ENCODE peak calls at places on chromosomes 13 and 19, in eight cellular contexts. G is MCF 10A; N is K562; Z is adrenal gland; A is CD4-positive, alpha-beta T cell; B is transverse colon; X is suprapubic skin; H is foreskin keratinocyte. T is an unnamed sample.

GRCh38 chr13:27035892-27036235 is 135.7 kb downstream of the USP12 start:
- DNase-seq in G (peak), N (no peak), Z (no peak), A (no peak), B (no peak), X (no peak), H (no peak), T (no peak)

GRCh38 chr13:47908200-47908902 is 92.7 kb downstream of the SUCLA2 start:
- DNase-seq in G (peak), N (no peak), Z (no peak), A (no peak), B (no peak), X (no peak), H (peak), T (no peak)

GRCh38 chr13:113002206-113002821 is 33.3 kb downstream of the MCF2L start:
- DNase-seq in G (no peak), N (peak), Z (no peak), A (no peak), B (peak), X (no peak), H (no peak), T (peak)

GRCh38 chr13:36998624-36999041 is 507 bp downstream of the ALG5 start:
- DNase-seq in G (no peak), N (peak), Z (peak), A (peak), B (peak), X (peak), H (no peak), T (peak)

GRCh38 chr19:33819875-33820781 is 23.5 kb downstream of the KCTD15 start:
- DNase-seq in G (peak), N (peak), Z (peak), A (peak), B (peak), X (peak), H (peak), T (peak)

GRCh38 chr13:30780338-30780981 is 45.1 kb downstream of the ALOX5AP start:
- DNase-seq in G (no peak), N (no peak), Z (no peak), A (no peak), B (no peak), X (no peak), H (no peak), T (no peak)

GRCh38 chr13:34145061-34145460 is 327.1 kb downstream of the RFC3 start:
- DNase-seq in G (no peak), N (no peak), Z (no peak), A (no peak), B (no peak), X (no peak), H (no peak), T (no peak)

GRCh38 chr13:78298657-78299056 is 304.7 kb downstream of the POU4F1 start:
- DNase-seq in G (peak), N (no peak), Z (no peak), A (no peak), B (no peak), X (no peak), H (peak), T (no peak)

GRCh38 chr13:49082653-49083536 is 107.2 kb downstream of the FNDC3A start:
- DNase-seq in G (peak), N (no peak), Z (no peak), A (no peak), B (no peak), X (no peak), H (peak), T (no peak)

GRCh38 chr19:23346696-23347095 is 48.6 kb downstream of the ZNF91 start:
- DNase-seq in G (no peak), N (no peak), Z (no peak), A (no peak), B (no peak), X (no peak), H (no peak), T (no peak)

GRCh38 chr19:23343434-23344010 is 51.7 kb downstream of the ZNF91 start:
- DNase-seq in G (peak), N (no peak), Z (no peak), A (no peak), B (no peak), X (no peak), H (no peak), T (no peak)

GRCh38 chr19:23351806-23352205 is 43.5 kb downstream of the ZNF91 start:
- DNase-seq in G (no peak), N (no peak), Z (no peak), A (no peak), B (no peak), X (no peak), H (no peak), T (no peak)

GRCh38 chr19:23345838-23346237 is 49.4 kb downstream of the ZNF91 start:
- DNase-seq in G (no peak), N (peak), Z (no peak), A (no peak), B (no peak), X (no peak), H (no peak), T (no peak)
- TF ChIP-seq CTCF in G (peak), N (peak), Z (no peak), A (no peak), B (no peak), X (no peak), H (no peak), T (peak)

GRCh38 chr13:21095311-21095710 is 33.9 kb upstream of the LATS2 start:
- DNase-seq in G (no peak), N (no peak), Z (no peak), A (no peak), B (no peak), X (no peak), H (no peak), T (no peak)
- TF ChIP-seq CTCF in G (no peak), N (no peak), Z (no peak), A (no peak), B (no peak), X (no peak), H (no peak), T (no peak)

GRCh38 chr13:73698859-73699258 is 435.3 kb downstream of the KLF12 start:
- DNase-seq in G (no peak), N (no peak), Z (no peak), A (no peak), B (no peak), X (no peak), H (no peak), T (no peak)

GRCh38 chr13:73704587-73704986 is 429.6 kb downstream of the KLF12 start:
- DNase-seq in G (no peak), N (no peak), Z (no peak), A (no peak), B (no peak), X (no peak), H (peak), T (no peak)

GRCh38 chr13:73697166-73697565 is 437.0 kb downstream of the KLF12 start:
- DNase-seq in G (no peak), N (no peak), Z (no peak), A (no peak), B (no peak), X (no peak), H (no peak), T (no peak)

GRCh38 chr13:73703606-73704005 is 430.6 kb downstream of the KLF12 start:
- DNase-seq in G (no peak), N (no peak), Z (no peak), A (no peak), B (no peak), X (no peak), H (no peak), T (no peak)

DNA sequence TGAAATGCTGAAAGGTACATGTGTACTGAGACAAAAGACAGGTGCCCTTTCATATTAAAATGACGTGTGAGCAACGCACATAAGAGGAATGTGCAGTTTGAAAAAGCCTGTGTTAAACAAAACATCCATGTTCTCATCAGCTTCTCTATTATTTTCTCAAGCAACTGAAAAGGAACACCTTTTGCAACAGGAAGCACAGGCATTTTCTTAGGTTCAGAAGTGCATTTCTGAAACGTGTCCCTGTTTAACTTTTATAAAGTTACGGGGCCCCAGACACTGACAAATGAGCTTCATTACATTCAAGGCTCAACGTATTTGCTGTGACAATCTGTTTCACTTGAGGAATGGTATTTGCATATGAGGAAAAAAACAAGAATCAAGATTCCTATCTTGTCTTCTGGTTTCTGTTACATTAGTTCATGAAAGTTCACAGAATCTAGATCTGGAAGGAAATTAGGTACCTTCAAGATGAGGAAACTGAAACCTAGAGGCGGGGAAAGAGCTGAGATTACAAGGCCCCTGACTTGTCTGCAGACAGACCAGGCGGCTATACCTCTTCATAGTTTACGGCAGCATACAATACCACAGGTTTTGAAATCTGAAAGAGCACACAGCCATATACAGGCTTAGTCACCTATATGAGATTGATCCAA is 431.7 kb downstream of the KLF12 start:
- DNase-seq in G (peak), N (no peak), Z (no peak), A (peak), B (no peak), X (no peak), H (peak), T (no peak)
- TF ChIP-seq CTCF in G (no peak), N (no peak), Z (no peak), A (no peak), B (no peak), X (no peak), H (no peak), T (no peak)

GRCh38 chr13:80030491-80030890 is 310.4 kb downstream of the SPRY2 start:
- DNase-seq in G (peak), N (no peak), Z (no peak), A (no peak), B (peak), X (no peak), H (peak), T (peak)
- TF ChIP-seq CTCF in G (peak), N (no peak), Z (peak), A (no peak), B (no peak), X (no peak), H (peak), T (no peak)

GRCh38 chr13:45341034-45341798 is at the start of gene TPT1:
- DNase-seq in G (peak), N (peak), Z (peak), A (peak), B (peak), X (peak), H (peak), T (peak)

GRCh38 chr13:45339399-45339798 is 1.6 kb downstream of the TPT1 start:
- DNase-seq in G (no peak), N (no peak), Z (no peak), A (no peak), B (no peak), X (no peak), H (no peak), T (no peak)

GRCh38 chr13:45341799-45342584 is 1.0 kb upstream of the TPT1 start:
- DNase-seq in G (peak), N (no peak), Z (peak), A (no peak), B (peak), X (peak), H (no peak), T (no peak)

GRCh38 chr13:45339867-45340266 is 1.1 kb downstream of the TPT1 start:
- DNase-seq in G (no peak), N (no peak), Z (no peak), A (peak), B (no peak), X (no peak), H (no peak), T (no peak)

GRCh38 chr13:45340422-45341033 is 455 bp downstream of the TPT1 start:
- DNase-seq in G (peak), N (peak), Z (peak), A (peak), B (peak), X (peak), H (peak), T (peak)
- TF ChIP-seq CTCF in G (peak), N (peak), Z (peak), A (peak), B (peak), X (peak), H (peak), T (peak)

GRCh38 chr19:12865746-12866415 is 15.4 kb downstream of the DNASE2 start:
- DNase-seq in G (no peak), N (no peak), Z (no peak), A (no peak), B (no peak), X (no peak), H (no peak), T (no peak)

GRCh38 chr19:12866416-12867119 is 14.7 kb downstream of the DNASE2 start:
- DNase-seq in G (no peak), N (peak), Z (no peak), A (no peak), B (no peak), X (peak), H (no peak), T (no peak)

GRCh38 chr19:12864721-12865715 is 16.2 kb downstream of the DNASE2 start:
- DNase-seq in G (no peak), N (no peak), Z (no peak), A (no peak), B (peak), X (no peak), H (no peak), T (no peak)

GRCh38 chr19:12868540-12869112 is 12.6 kb downstream of the DNASE2 start:
- DNase-seq in G (peak), N (peak), Z (no peak), A (no peak), B (no peak), X (no peak), H (no peak), T (no peak)

GRCh38 chr19:12867120-12868099 is 13.8 kb downstream of the DNASE2 start:
- DNase-seq in G (peak), N (peak), Z (peak), A (peak), B (peak), X (peak), H (no peak), T (peak)
- TF ChIP-seq CTCF in G (no peak), N (peak), Z (no peak), A (no peak), B (no peak), X (no peak), H (peak), T (no peak)

DNA sequence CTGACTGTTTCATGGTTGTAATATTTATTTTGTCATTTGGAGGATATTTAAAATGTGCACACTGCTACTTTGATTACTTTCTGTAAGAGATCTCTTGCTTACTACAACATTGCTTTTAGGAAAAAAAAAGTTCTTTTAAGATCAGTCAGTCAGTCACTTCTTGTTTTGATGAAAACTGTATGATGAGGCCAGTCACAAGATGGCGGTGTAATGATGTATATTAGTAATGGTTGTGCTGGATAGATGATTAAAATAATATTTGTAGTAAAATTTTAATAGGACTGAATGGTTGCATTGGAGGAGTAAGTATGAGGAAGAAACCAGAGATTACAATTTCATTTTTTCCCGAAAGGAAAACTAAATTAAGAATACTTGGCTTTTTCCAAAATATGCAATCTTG is 2411.1 kb downstream of the PCDH9 start:
- DNase-seq in G (peak), N (no peak), Z (no peak), A (no peak), B (no peak), X (no peak), H (no peak), T (no peak)
- TF ChIP-seq CTCF in G (no peak), N (no peak), Z (no peak), A (no peak), B (no peak), X (no peak), H (peak), T (no peak)